ENCODE peak calls at places on chromosomes 6 and 20, in seven cellular contexts. One of them, this sample, is unnamed.

GRCh38 chr20:53899351-53900167 is 170.8 kb downstream of the BCAS1 start:
- DNase-seq in astrocyte of the cerebellum: no peak
- DNase-seq in CD8-positive, alpha-beta T cell: peak
- DNase-seq in astrocyte: peak
- DNase-seq in Peyer's patch: peak
- DNase-seq in cardiac fibroblast: peak
- DNase-seq in GM10248: peak
- DNase-seq in this sample: peak

GRCh38 chr6:85136310-85136709 is 313.6 kb upstream of the NT5E start:
- DNase-seq in astrocyte of the cerebellum: no peak
- DNase-seq in CD8-positive, alpha-beta T cell: no peak
- DNase-seq in astrocyte: no peak
- DNase-seq in Peyer's patch: no peak
- DNase-seq in cardiac fibroblast: no peak
- DNase-seq in GM10248: no peak
- DNase-seq in this sample: no peak

GRCh38 chr6:73176057-73176456 is 49.2 kb downstream of the KHDC1L start:
- DNase-seq in astrocyte of the cerebellum: no peak
- DNase-seq in CD8-positive, alpha-beta T cell: no peak
- DNase-seq in astrocyte: no peak
- DNase-seq in Peyer's patch: no peak
- DNase-seq in cardiac fibroblast: no peak
- DNase-seq in GM10248: no peak
- DNase-seq in this sample: no peak

GRCh38 chr6:17935188-17936149 is 52.0 kb downstream of the KIF13A start:
- DNase-seq in astrocyte of the cerebellum: no peak
- DNase-seq in CD8-positive, alpha-beta T cell: no peak
- DNase-seq in astrocyte: no peak
- DNase-seq in Peyer's patch: no peak
- DNase-seq in cardiac fibroblast: no peak
- DNase-seq in GM10248: no peak
- DNase-seq in this sample: no peak

GRCh38 chr20:1323256-1323655 is 5.7 kb downstream of the SDCBP2 start:
- DNase-seq in astrocyte of the cerebellum: no peak
- DNase-seq in CD8-positive, alpha-beta T cell: no peak
- DNase-seq in astrocyte: no peak
- DNase-seq in Peyer's patch: no peak
- DNase-seq in cardiac fibroblast: peak
- DNase-seq in GM10248: no peak
- DNase-seq in this sample: no peak

GRCh38 chr20:61753196-61753942 is 312.3 kb downstream of the TAF4 start:
- DNase-seq in astrocyte of the cerebellum: peak
- DNase-seq in CD8-positive, alpha-beta T cell: no peak
- DNase-seq in astrocyte: peak
- DNase-seq in Peyer's patch: no peak
- DNase-seq in cardiac fibroblast: peak
- DNase-seq in GM10248: no peak
- DNase-seq in this sample: peak

GRCh38 chr6:2546941-2547716 is 203.6 kb downstream of the MYLK4 start:
- DNase-seq in astrocyte of the cerebellum: no peak
- DNase-seq in CD8-positive, alpha-beta T cell: no peak
- DNase-seq in astrocyte: no peak
- DNase-seq in Peyer's patch: no peak
- DNase-seq in cardiac fibroblast: no peak
- DNase-seq in GM10248: no peak
- DNase-seq in this sample: no peak

GRCh38 chr6:32785781-32786533 is 22.6 kb upstream of the HLA-DQB2 start:
- DNase-seq in astrocyte of the cerebellum: peak
- DNase-seq in CD8-positive, alpha-beta T cell: peak
- DNase-seq in astrocyte: peak
- DNase-seq in Peyer's patch: no peak
- DNase-seq in cardiac fibroblast: peak
- DNase-seq in GM10248: peak
- DNase-seq in this sample: peak

DNA sequence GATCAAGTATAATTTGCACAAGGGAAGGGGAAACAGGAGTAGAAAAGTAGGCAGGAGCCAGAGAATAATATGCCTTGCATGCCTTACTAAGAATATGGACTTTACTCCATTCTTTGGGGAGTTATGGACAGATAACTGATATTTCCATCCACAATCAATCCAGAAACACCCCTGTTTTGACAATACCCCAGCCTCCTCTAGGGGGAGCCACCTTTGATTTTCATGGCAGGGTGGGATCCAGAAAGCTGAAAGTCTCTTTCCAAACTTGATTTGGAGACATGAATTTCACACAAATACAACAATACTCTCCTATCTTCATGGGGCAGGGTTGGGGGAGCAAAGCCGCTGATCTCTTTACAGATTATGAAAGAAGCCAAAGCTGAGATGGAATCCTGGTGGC is 404.1 kb downstream of the FOXA2 start:
- DNase-seq in astrocyte of the cerebellum: no peak
- DNase-seq in CD8-positive, alpha-beta T cell: no peak
- DNase-seq in astrocyte: no peak
- DNase-seq in Peyer's patch: no peak
- DNase-seq in cardiac fibroblast: no peak
- DNase-seq in GM10248: no peak
- DNase-seq in this sample: no peak
- TF ChIP-seq CTCF in astrocyte of the cerebellum: no peak
- TF ChIP-seq CTCF in CD8-positive, alpha-beta T cell: no peak
- TF ChIP-seq CTCF in astrocyte: no peak
- TF ChIP-seq CTCF in Peyer's patch: no peak
- TF ChIP-seq CTCF in cardiac fibroblast: no peak
- TF ChIP-seq CTCF in GM10248: no peak
- TF ChIP-seq CTCF in this sample: no peak

GRCh38 chr6:23081701-23082100 is 512.3 kb downstream of the HDGFL1 start:
- DNase-seq in astrocyte of the cerebellum: no peak
- DNase-seq in CD8-positive, alpha-beta T cell: no peak
- DNase-seq in astrocyte: no peak
- DNase-seq in Peyer's patch: no peak
- DNase-seq in cardiac fibroblast: peak
- DNase-seq in GM10248: no peak
- DNase-seq in this sample: no peak
- TF ChIP-seq CTCF in astrocyte of the cerebellum: peak
- TF ChIP-seq CTCF in CD8-positive, alpha-beta T cell: no peak
- TF ChIP-seq CTCF in astrocyte: peak
- TF ChIP-seq CTCF in Peyer's patch: no peak
- TF ChIP-seq CTCF in cardiac fibroblast: peak
- TF ChIP-seq CTCF in GM10248: no peak
- TF ChIP-seq CTCF in this sample: peak

DNA sequence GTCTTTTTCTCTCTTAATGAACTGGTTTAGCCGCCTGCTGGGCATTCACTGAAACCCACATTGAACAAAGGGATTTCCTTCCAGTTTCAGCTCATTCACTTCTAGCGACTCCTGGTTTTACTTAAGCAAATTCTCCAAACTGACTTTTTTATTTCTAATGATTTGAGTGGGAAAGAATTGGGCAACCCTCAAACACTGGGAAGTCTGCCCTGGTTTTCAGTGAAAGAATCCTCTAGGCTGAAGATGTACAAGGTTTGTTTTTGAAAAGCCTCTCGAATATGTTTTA is 45.5 kb downstream of the PLAGL1 start:
- DNase-seq in astrocyte of the cerebellum: peak
- DNase-seq in CD8-positive, alpha-beta T cell: no peak
- DNase-seq in astrocyte: peak
- DNase-seq in Peyer's patch: no peak
- DNase-seq in cardiac fibroblast: peak
- DNase-seq in GM10248: no peak
- DNase-seq in this sample: no peak
- TF ChIP-seq CTCF in astrocyte of the cerebellum: peak
- TF ChIP-seq CTCF in CD8-positive, alpha-beta T cell: no peak
- TF ChIP-seq CTCF in astrocyte: peak
- TF ChIP-seq CTCF in Peyer's patch: no peak
- TF ChIP-seq CTCF in cardiac fibroblast: peak
- TF ChIP-seq CTCF in GM10248: no peak
- TF ChIP-seq CTCF in this sample: no peak

DNA sequence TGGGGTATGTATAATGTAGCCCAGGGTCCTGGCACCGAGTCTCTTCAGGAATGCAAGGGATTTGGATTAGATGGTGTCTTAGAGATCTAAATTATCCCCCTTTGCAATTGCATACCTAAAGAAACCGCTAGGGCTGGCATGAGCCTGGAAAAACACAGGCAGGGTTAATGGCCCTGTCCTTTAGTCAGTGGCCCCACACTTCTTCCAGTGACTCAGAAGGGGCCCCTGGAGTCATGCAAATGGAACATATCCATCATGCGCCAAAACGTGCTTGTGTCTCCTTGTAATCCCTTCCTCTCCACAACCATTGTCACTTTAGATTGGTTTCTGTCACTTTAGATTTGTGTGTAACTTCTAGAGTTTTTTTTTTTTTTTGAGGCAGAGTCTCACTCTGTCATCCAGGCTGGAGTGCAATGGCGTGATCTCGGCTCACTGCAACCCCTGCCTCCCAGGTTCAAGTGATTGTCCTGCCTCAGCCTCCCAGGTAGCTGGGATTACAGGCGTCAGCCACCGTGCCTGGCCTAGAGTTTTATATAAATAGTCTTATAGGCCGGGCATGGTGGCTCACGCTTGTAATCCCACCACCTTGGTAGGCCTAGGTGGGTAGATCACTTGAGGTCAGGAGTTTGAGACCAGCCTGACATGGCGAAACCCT is 8.7 kb upstream of the MYBL2 start:
- DNase-seq in astrocyte of the cerebellum: no peak
- DNase-seq in CD8-positive, alpha-beta T cell: no peak
- DNase-seq in astrocyte: peak
- DNase-seq in Peyer's patch: no peak
- DNase-seq in cardiac fibroblast: peak
- DNase-seq in GM10248: no peak
- DNase-seq in this sample: peak
- TF ChIP-seq CTCF in astrocyte of the cerebellum: peak
- TF ChIP-seq CTCF in CD8-positive, alpha-beta T cell: no peak
- TF ChIP-seq CTCF in astrocyte: peak
- TF ChIP-seq CTCF in Peyer's patch: peak
- TF ChIP-seq CTCF in cardiac fibroblast: no peak
- TF ChIP-seq CTCF in GM10248: no peak
- TF ChIP-seq CTCF in this sample: no peak

GRCh38 chr6:5998741-5999687 is 7.7 kb downstream of the NRN1 start:
- DNase-seq in astrocyte of the cerebellum: no peak
- DNase-seq in CD8-positive, alpha-beta T cell: no peak
- DNase-seq in astrocyte: no peak
- DNase-seq in Peyer's patch: no peak
- DNase-seq in cardiac fibroblast: no peak
- DNase-seq in GM10248: no peak
- DNase-seq in this sample: no peak
- TF ChIP-seq CTCF in astrocyte of the cerebellum: no peak
- TF ChIP-seq CTCF in CD8-positive, alpha-beta T cell: no peak
- TF ChIP-seq CTCF in astrocyte: no peak
- TF ChIP-seq CTCF in Peyer's patch: no peak
- TF ChIP-seq CTCF in cardiac fibroblast: no peak
- TF ChIP-seq CTCF in GM10248: no peak
- TF ChIP-seq CTCF in this sample: no peak

DNA sequence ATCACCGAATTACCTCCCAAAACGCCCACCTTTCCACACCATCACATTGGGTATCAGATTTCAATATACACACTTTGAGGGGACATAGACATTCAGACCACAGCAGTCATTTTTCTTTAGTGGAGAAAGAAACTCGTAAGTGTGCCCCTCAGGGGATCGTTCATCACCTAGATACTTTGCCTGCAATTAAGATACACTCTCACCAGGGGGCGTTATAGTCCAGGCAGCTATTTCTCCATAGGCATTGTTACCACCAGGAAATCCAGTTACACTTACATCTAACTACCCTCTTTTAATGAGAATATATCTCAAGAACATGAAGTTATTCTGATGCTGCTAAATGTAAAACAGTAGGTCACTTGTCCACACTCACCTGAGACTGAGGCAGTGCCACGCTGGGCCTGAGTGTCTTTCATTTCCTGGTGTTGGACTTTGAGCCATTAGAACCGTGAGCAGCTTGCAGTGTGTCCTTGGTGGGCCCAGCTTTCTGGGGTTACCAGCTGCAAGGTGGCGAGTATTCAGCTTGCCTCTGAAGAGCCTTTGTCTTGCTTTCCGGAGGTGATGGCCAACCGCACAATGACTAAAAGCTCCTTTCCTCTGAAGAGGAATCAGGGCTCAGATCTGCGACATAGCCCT is 35.1 kb upstream of the UNC93A start:
- DNase-seq in astrocyte of the cerebellum: no peak
- DNase-seq in CD8-positive, alpha-beta T cell: no peak
- DNase-seq in astrocyte: no peak
- DNase-seq in Peyer's patch: no peak
- DNase-seq in cardiac fibroblast: no peak
- DNase-seq in GM10248: no peak
- DNase-seq in this sample: no peak
- TF ChIP-seq CTCF in astrocyte of the cerebellum: no peak
- TF ChIP-seq CTCF in CD8-positive, alpha-beta T cell: no peak
- TF ChIP-seq CTCF in astrocyte: no peak
- TF ChIP-seq CTCF in Peyer's patch: no peak
- TF ChIP-seq CTCF in cardiac fibroblast: no peak
- TF ChIP-seq CTCF in GM10248: no peak
- TF ChIP-seq CTCF in this sample: no peak

DNA sequence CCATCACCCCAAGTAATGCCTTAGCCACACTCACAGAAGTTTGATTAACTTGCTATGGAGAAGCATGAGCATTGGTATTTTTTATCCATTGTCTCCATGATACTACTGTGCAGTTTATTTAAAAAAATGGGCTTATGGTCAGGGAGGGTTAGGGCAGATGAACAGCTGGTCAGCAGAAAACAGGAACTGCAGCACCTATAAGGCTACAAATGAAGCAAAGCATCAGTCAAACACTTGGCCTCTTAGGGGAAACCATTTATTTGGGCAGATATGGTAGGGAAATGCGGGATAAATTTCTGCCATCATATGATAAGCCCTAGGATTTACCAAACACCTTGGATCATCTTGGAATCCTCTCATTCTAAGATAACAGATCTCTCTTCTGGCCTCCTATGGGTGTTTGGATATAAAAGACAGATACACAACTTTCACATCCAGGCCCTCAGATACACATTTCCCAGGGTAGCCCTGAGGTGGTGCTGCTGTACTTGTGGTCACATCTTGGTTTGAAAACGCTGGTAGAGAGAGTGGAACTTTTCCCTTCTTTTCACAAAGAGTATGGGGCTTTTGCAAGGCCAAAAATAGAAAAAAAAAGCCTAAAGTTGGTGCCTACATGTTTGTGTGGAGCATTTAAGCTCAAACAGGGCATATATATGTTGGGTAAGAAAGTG is 42.8 kb upstream of the AHI1 start:
- DNase-seq in astrocyte of the cerebellum: peak
- DNase-seq in CD8-positive, alpha-beta T cell: no peak
- DNase-seq in astrocyte: peak
- DNase-seq in Peyer's patch: no peak
- DNase-seq in cardiac fibroblast: peak
- DNase-seq in GM10248: no peak
- DNase-seq in this sample: peak
- TF ChIP-seq CTCF in astrocyte of the cerebellum: peak
- TF ChIP-seq CTCF in CD8-positive, alpha-beta T cell: no peak
- TF ChIP-seq CTCF in astrocyte: peak
- TF ChIP-seq CTCF in Peyer's patch: no peak
- TF ChIP-seq CTCF in cardiac fibroblast: peak
- TF ChIP-seq CTCF in GM10248: peak
- TF ChIP-seq CTCF in this sample: no peak

DNA sequence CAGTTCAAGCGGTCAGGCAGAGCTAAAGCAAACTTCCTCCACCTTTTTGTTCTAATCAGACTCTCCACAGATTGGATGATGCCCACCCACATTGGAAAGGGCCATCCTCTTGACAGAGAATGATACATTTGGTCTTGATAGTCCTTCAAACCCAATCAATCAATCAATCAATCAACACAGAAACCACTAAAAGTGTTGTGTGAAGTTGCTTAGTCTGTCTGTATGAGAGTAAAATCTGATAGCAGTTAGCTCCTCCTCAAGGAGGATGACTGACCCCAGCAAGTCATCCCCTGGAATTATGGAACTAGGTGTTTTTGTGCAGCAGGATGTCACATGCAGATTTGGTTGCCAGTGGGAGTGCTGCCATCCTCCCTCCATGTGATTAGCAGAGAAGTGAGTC is 32.0 kb upstream of the SSTR4 start:
- DNase-seq in astrocyte of the cerebellum: no peak
- DNase-seq in CD8-positive, alpha-beta T cell: no peak
- DNase-seq in astrocyte: no peak
- DNase-seq in Peyer's patch: no peak
- DNase-seq in cardiac fibroblast: no peak
- DNase-seq in GM10248: no peak
- DNase-seq in this sample: no peak
- TF ChIP-seq CTCF in astrocyte of the cerebellum: no peak
- TF ChIP-seq CTCF in CD8-positive, alpha-beta T cell: no peak
- TF ChIP-seq CTCF in astrocyte: no peak
- TF ChIP-seq CTCF in Peyer's patch: no peak
- TF ChIP-seq CTCF in cardiac fibroblast: no peak
- TF ChIP-seq CTCF in GM10248: no peak
- TF ChIP-seq CTCF in this sample: no peak